ENCODE peak calls at places on chromosomes 13 and 19, in five cellular contexts. One of them, this sample, is unnamed. For H3K36me3, the result is how much of the 10 kb centered on the place peaks cover.

GRCh38 chr19:53982611-53983010 is 8.8 kb upstream of the CACNG6 start:
- DNase-seq in body of pancreas: peak
- DNase-seq in PC-3: peak
- DNase-seq in transverse colon: peak
- DNase-seq in tibial nerve: no peak
- DNase-seq in this sample: peak

GRCh38 chr19:37855098-37855497 is 51.3 kb downstream of the WDR87 start:
- DNase-seq in body of pancreas: peak
- DNase-seq in PC-3: no peak
- DNase-seq in transverse colon: peak
- DNase-seq in tibial nerve: no peak
- DNase-seq in this sample: no peak

GRCh38 chr19:54434862-54435174 is 14.2 kb upstream of the LENG8 start:
- DNase-seq in body of pancreas: no peak
- DNase-seq in PC-3: no peak
- DNase-seq in transverse colon: no peak
- DNase-seq in tibial nerve: no peak
- DNase-seq in this sample: no peak

GRCh38 chr13:36038785-36039415 is 92.3 kb downstream of the DCLK1 start:
- DNase-seq in body of pancreas: no peak
- DNase-seq in PC-3: no peak
- DNase-seq in transverse colon: no peak
- DNase-seq in tibial nerve: no peak
- DNase-seq in this sample: no peak

GRCh38 chr19:2332341-2333026 is 4.0 kb downstream of the SPPL2B start:
- DNase-seq in body of pancreas: no peak
- DNase-seq in PC-3: no peak
- DNase-seq in transverse colon: peak
- DNase-seq in tibial nerve: no peak
- DNase-seq in this sample: no peak

GRCh38 chr13:48562296-48563066 is 29.6 kb upstream of the RCBTB2 start:
- DNase-seq in body of pancreas: no peak
- DNase-seq in PC-3: peak
- DNase-seq in transverse colon: peak
- DNase-seq in tibial nerve: no peak
- DNase-seq in this sample: no peak

GRCh38 chr13:40814803-40815202 is 25.4 kb downstream of the SLC25A15 start:
- DNase-seq in body of pancreas: no peak
- DNase-seq in PC-3: no peak
- DNase-seq in transverse colon: no peak
- DNase-seq in tibial nerve: no peak
- DNase-seq in this sample: no peak

GRCh38 chr13:20192470-20193141 is at the start of gene GJB2:
- DNase-seq in body of pancreas: peak
- DNase-seq in PC-3: peak
- DNase-seq in transverse colon: peak
- DNase-seq in tibial nerve: no peak
- DNase-seq in this sample: peak

GRCh38 chr19:16661480-16662034 is 618 bp downstream of the TMEM38A start:
- DNase-seq in body of pancreas: peak
- DNase-seq in PC-3: no peak
- DNase-seq in transverse colon: peak
- DNase-seq in tibial nerve: peak
- DNase-seq in this sample: peak

GRCh38 chr19:31304877-31305312 is 44.3 kb downstream of the TSHZ3 start:
- DNase-seq in body of pancreas: no peak
- DNase-seq in PC-3: no peak
- DNase-seq in transverse colon: no peak
- DNase-seq in tibial nerve: peak
- DNase-seq in this sample: no peak

GRCh38 chr19:58439576-58440554 is at the start of gene ZNF132:
- DNase-seq in body of pancreas: peak
- DNase-seq in PC-3: no peak
- DNase-seq in transverse colon: peak
- DNase-seq in tibial nerve: peak
- DNase-seq in this sample: peak

GRCh38 chr19:18167975-18168645 is 5.5 kb upstream of the IFI30 start:
- DNase-seq in body of pancreas: peak
- DNase-seq in PC-3: peak
- DNase-seq in transverse colon: peak
- DNase-seq in tibial nerve: no peak
- DNase-seq in this sample: peak

GRCh38 chr19:27815985-27816384 is 1397.0 kb downstream of the UQCRFS1 start:
- DNase-seq in body of pancreas: no peak
- DNase-seq in PC-3: no peak
- DNase-seq in transverse colon: no peak
- DNase-seq in tibial nerve: no peak
- DNase-seq in this sample: no peak

GRCh38 chr13:42022796-42023493 is 25.5 kb upstream of the DGKH start:
- DNase-seq in body of pancreas: no peak
- DNase-seq in PC-3: no peak
- DNase-seq in transverse colon: no peak
- DNase-seq in tibial nerve: no peak
- DNase-seq in this sample: no peak

GRCh38 chr13:48233886-48234488 is 981 bp downstream of the ITM2B start:
- DNase-seq in body of pancreas: no peak
- DNase-seq in PC-3: peak
- DNase-seq in transverse colon: no peak
- DNase-seq in tibial nerve: no peak
- DNase-seq in this sample: no peak

GRCh38 chr13:27359203-27359821 is 65.1 kb upstream of the GTF3A start:
- DNase-seq in body of pancreas: peak
- DNase-seq in PC-3: peak
- DNase-seq in transverse colon: peak
- DNase-seq in tibial nerve: peak
- DNase-seq in this sample: peak

GRCh38 chr13:62360609-62361008 is 945.0 kb upstream of the PCDH20 start:
- DNase-seq in body of pancreas: no peak
- DNase-seq in PC-3: no peak
- DNase-seq in transverse colon: no peak
- DNase-seq in tibial nerve: no peak
- DNase-seq in this sample: no peak

GRCh38 chr13:79312456-79312855 is 93.6 kb downstream of the RBM26 start:
- DNase-seq in body of pancreas: no peak
- DNase-seq in PC-3: no peak
- DNase-seq in transverse colon: no peak
- DNase-seq in tibial nerve: no peak
- DNase-seq in this sample: no peak

DNA sequence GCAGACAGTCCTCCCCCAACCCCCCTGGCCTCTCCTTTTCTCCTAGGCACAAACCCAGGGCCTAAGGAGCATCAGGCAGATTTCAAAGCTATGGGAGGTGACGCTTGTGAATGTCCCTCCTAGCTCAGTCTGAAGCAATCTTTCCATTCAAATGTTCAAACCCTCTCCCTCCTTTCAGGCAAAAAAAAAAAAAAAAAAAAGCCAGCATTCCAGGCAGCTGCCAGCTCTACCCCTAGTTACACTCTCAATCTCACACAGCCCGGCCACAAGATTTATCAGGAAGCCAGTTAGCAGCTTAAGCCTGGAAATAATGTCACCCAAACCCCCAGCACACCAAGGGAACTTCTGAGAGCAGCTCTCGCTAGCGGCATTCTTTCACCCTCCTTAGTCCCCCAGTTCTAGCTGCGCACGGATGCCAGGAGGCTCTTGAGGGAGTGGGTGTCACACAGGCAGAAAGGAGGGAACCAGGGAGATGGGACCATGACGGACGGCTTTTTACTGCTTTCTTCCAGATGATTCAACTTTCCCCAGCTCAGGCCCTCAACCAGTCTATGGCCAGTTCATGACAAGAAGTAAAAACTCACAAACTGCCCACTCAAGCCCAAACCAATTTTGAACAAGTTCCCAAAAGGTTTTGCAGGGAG is 6.3 kb downstream of the SH3GL1 start:
- DNase-seq in body of pancreas: no peak
- DNase-seq in PC-3: no peak
- DNase-seq in transverse colon: no peak
- DNase-seq in tibial nerve: no peak
- DNase-seq in this sample: no peak
- H3K36me3 ChIP-seq in body of pancreas: under half
- H3K36me3 ChIP-seq in PC-3: under half
- H3K36me3 ChIP-seq in transverse colon: under half
- H3K36me3 ChIP-seq in tibial nerve: under half
- H3K36me3 ChIP-seq in this sample: under half

GRCh38 chr13:97112451-97113152 is 109.5 kb upstream of the MBNL2 start:
- DNase-seq in body of pancreas: no peak
- DNase-seq in PC-3: no peak
- DNase-seq in transverse colon: no peak
- DNase-seq in tibial nerve: no peak
- DNase-seq in this sample: no peak

GRCh38 chr13:97109841-97110492 is 112.2 kb upstream of the MBNL2 start:
- DNase-seq in body of pancreas: peak
- DNase-seq in PC-3: peak
- DNase-seq in transverse colon: peak
- DNase-seq in tibial nerve: peak
- DNase-seq in this sample: peak

GRCh38 chr13:97113231-97114001 is 108.7 kb upstream of the MBNL2 start:
- DNase-seq in body of pancreas: peak
- DNase-seq in PC-3: no peak
- DNase-seq in transverse colon: no peak
- DNase-seq in tibial nerve: no peak
- DNase-seq in this sample: no peak

GRCh38 chr13:97109256-97109655 is 112.9 kb upstream of the MBNL2 start:
- DNase-seq in body of pancreas: no peak
- DNase-seq in PC-3: no peak
- DNase-seq in transverse colon: no peak
- DNase-seq in tibial nerve: no peak
- DNase-seq in this sample: no peak

GRCh38 chr13:97111705-97112104 is 110.4 kb upstream of the MBNL2 start:
- DNase-seq in body of pancreas: no peak
- DNase-seq in PC-3: no peak
- DNase-seq in transverse colon: no peak
- DNase-seq in tibial nerve: no peak
- DNase-seq in this sample: no peak
- H3K36me3 ChIP-seq in body of pancreas: under half
- H3K36me3 ChIP-seq in PC-3: under half
- H3K36me3 ChIP-seq in transverse colon: under half
- H3K36me3 ChIP-seq in tibial nerve: under half
- H3K36me3 ChIP-seq in this sample: under half

DNA sequence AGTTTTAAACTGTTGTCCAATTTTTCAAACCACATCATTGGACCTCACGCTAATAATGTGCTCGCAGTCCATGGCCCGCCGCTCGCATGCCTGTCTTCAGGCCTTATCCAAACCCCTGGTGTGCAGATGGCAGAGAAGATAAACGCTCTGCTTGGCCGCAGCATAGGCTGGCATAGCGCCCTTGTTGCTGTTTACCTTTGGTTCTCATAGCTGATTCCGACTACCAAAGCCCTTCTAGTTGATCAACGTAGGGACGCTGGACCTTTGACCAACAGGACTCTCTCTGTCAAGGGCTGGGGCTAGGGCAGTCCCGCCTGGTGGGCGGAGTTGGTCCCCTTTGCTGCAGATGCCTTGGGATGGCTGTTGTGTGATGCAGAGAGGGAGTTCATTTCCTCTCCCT is 23.4 kb upstream of the QTRT1 start:
- DNase-seq in body of pancreas: peak
- DNase-seq in PC-3: no peak
- DNase-seq in transverse colon: no peak
- DNase-seq in tibial nerve: no peak
- DNase-seq in this sample: peak
- H3K36me3 ChIP-seq in body of pancreas: half or more
- H3K36me3 ChIP-seq in PC-3: half or more
- H3K36me3 ChIP-seq in transverse colon: under half
- H3K36me3 ChIP-seq in tibial nerve: half or more
- H3K36me3 ChIP-seq in this sample: half or more

GRCh38 chr13:107883561-107884175 is 331.7 kb downstream of the LIG4 start:
- DNase-seq in body of pancreas: peak
- DNase-seq in PC-3: peak
- DNase-seq in transverse colon: no peak
- DNase-seq in tibial nerve: no peak
- DNase-seq in this sample: no peak
- H3K36me3 ChIP-seq in body of pancreas: under half
- H3K36me3 ChIP-seq in PC-3: under half
- H3K36me3 ChIP-seq in transverse colon: under half
- H3K36me3 ChIP-seq in tibial nerve: under half
- H3K36me3 ChIP-seq in this sample: under half

GRCh38 chr13:111626371-111627305 is 306.2 kb downstream of the TEX29 start:
- DNase-seq in body of pancreas: no peak
- DNase-seq in PC-3: no peak
- DNase-seq in transverse colon: no peak
- DNase-seq in tibial nerve: no peak
- DNase-seq in this sample: no peak
- H3K36me3 ChIP-seq in body of pancreas: under half
- H3K36me3 ChIP-seq in PC-3: under half
- H3K36me3 ChIP-seq in transverse colon: under half
- H3K36me3 ChIP-seq in tibial nerve: under half
- H3K36me3 ChIP-seq in this sample: under half